ENCODE peak calls at places on chromosome 3, in five cellular contexts. A is mesenchymal stem cell; F is activated T-helper 1 cell treated with anti-CD3 and anti-CD28 coated beads, Interleukin-12 subunit alpha, Interleukin-12 subunit beta, Interleukin-2, Interleukin-4 antibody, amounts not matched to agents 30 ng/mL and 10 ng/mL and 1 ng/mL, durations not matched to agents 14 hours and 24 hours and 36 hours; Q is heart left ventricle; R is activated naive CD4-positive, alpha-beta T cell. G is an unnamed sample.

GRCh38 chr3:171679011-171679492 is 131.2 kb downstream of the PLD1 start:
- DNase-seq in F (no peak), Q (no peak), A (no peak), R (no peak), G (no peak)

GRCh38 chr3:118817748-118818165 is 216.9 kb downstream of the IGSF11 start:
- DNase-seq in R (no peak), A (peak), F (no peak), Q (no peak), G (peak)

GRCh38 chr3:195921334-195921771 is 13.0 kb upstream of the TNK2 start:
- DNase-seq in A (no peak), Q (no peak), R (no peak), F (no peak), G (no peak)

GRCh38 chr3:14300721-14301377 is 101.6 kb upstream of the SLC6A6 start:
- DNase-seq in A (no peak), F (no peak), R (no peak), Q (no peak), G (no peak)

GRCh38 chr3:63654931-63655330 is 2.5 kb downstream of the SNTN start:
- DNase-seq in Q (no peak), F (no peak), A (no peak), R (no peak), G (no peak)

GRCh38 chr3:51974277-51974962 is 444 bp upstream of the ABHD14A start:
- DNase-seq in A (no peak), R (no peak), Q (no peak), F (no peak), G (peak)

GRCh38 chr3:133958071-133958806 is 62.6 kb upstream of the RAB6B start:
- DNase-seq in R (no peak), Q (no peak), F (no peak), A (no peak), G (no peak)

GRCh38 chr3:72255736-72256559 is 471.0 kb upstream of the PROK2 start:
- DNase-seq in Q (peak), F (no peak), R (no peak), A (peak), G (peak)

GRCh38 chr3:88033088-88033487 is 25.7 kb downstream of the CGGBP1 start:
- DNase-seq in A (no peak), R (no peak), F (no peak), Q (no peak), G (no peak)

GRCh38 chr3:114994554-114995341 is 152.3 kb downstream of the ZBTB20 start:
- DNase-seq in R (no peak), Q (no peak), A (no peak), F (no peak), G (no peak)

GRCh38 chr3:117688583-117688982 is 979.0 kb downstream of the TUSC7 start:
- DNase-seq in F (no peak), Q (no peak), A (no peak), R (no peak), G (peak)

G was measured in RPMI8226.